ENCODE peak calls at places on chromosomes 7 and 10, in ten cellular contexts. D, H, U, O, E, J, N, C, G and L are unnamed samples.

GRCh38 chr7:37349979-37350590 is 98.6 kb downstream of the ELMO1 start:
- DNase-seq in E (no peak), H (no peak), U (no peak), D (no peak), J (no peak), G (no peak), C (peak; percentile 16), O (no peak), N (no peak), L (no peak)

GRCh38 chr10:86900955-86901354 is 56.5 kb downstream of the MMRN2 start:
- DNase-seq in J (no peak), G (peak; percentile 47), U (no peak), C (peak; percentile 95), E (no peak), O (peak; percentile 39), N (peak; percentile 20), H (peak; percentile 79), D (no peak), L (peak; percentile 7)

GRCh38 chr7:44060948-44061644 is 4.3 kb downstream of the PGAM2 start:
- DNase-seq in C (no peak), N (no peak), J (no peak), G (no peak), D (no peak), U (no peak), E (no peak), H (no peak), O (no peak), L (no peak)

GRCh38 chr7:21293771-21294170 is 134.1 kb upstream of the SP4 start:
- DNase-seq in E (no peak), N (no peak), D (no peak), G (no peak), J (no peak), C (no peak), H (no peak), U (no peak), O (no peak), L (no peak)

GRCh38 chr7:101728888-101729883 is 88.2 kb upstream of the CUX1 start:
- DNase-seq in H (no peak), D (no peak), J (no peak), C (peak; percentile 27), N (peak; percentile 86), U (no peak), O (peak; percentile 36), E (peak; percentile 93), G (no peak), L (no peak)

GRCh38 chr7:76108540-76109233 is 60.8 kb downstream of the MDH2 start:
- DNase-seq in U (no peak), C (peak; percentile 83), G (no peak), J (peak; percentile 64), N (peak; percentile 53), O (no peak), H (peak; percentile 85), D (peak; percentile 35), E (no peak), L (peak; percentile 45)

GRCh38 chr7:114419441-114420107 is 5.0 kb downstream of the FOXP2 start:
- DNase-seq in D (no peak), E (no peak), C (no peak), J (no peak), H (no peak), U (no peak), O (no peak), G (no peak), N (no peak), L (peak; percentile 38)

GRCh38 chr7:52909935-52910334 is 125.5 kb upstream of the POM121L12 start:
- DNase-seq in D (no peak), U (no peak), N (no peak), J (no peak), O (no peak), G (no peak), C (no peak), E (no peak), H (no peak), L (no peak)

GRCh38 chr7:155412416-155413253 is 45.3 kb upstream of the EN2 start:
- DNase-seq in D (no peak), E (peak; percentile 47), G (no peak), J (no peak), U (peak; percentile 48), N (peak; percentile 5), H (peak; percentile 65), O (peak; percentile 73), C (peak; percentile 62), L (peak; percentile 15)

GRCh38 chr7:125257617-125258016 is 328.0 kb upstream of the POT1 start:
- DNase-seq in U (no peak), O (no peak), H (no peak), E (no peak), C (no peak), J (no peak), G (no peak), N (no peak), D (no peak), L (no peak)

GRCh38 chr10:4279649-4280048 is 494.6 kb upstream of the KLF6 start:
- DNase-seq in O (no peak), N (no peak), H (no peak), C (peak; percentile 44), E (no peak), U (no peak), J (no peak), G (no peak), D (no peak), L (no peak)

GRCh38 chr10:13018171-13018570 is 16.7 kb upstream of the CCDC3 start:
- DNase-seq in E (no peak), U (no peak), N (peak; percentile 83), O (no peak), C (no peak), H (no peak), J (no peak), D (no peak), G (no peak), L (peak; percentile 40)